ENCODE peak calls at places on chromosomes 13 and 19, in ten cellular contexts. X is thoracic aorta; V is A549; Z is adrenal gland; B is uterus; J is lower lobe of right lung; G is endothelial cell of umbilical vein; S is WERI-Rb-1; R is CD4-positive, alpha-beta T cell; U is breast epithelium. K is an unnamed sample.

GRCh38 chr19:55147408-55148251 is 1.4 kb downstream of the TNNT1 start:
- DNase-seq in G (no peak), V (peak; percentile 53), R (no peak), B (no peak), J (no peak), S (peak; percentile 62), Z (no peak), X (no peak), U (no peak), K (no peak)

GRCh38 chr13:86856996-86857395 is 814.2 kb upstream of the SLITRK5 start:
- DNase-seq in U (no peak), J (no peak), G (no peak), B (no peak), V (no peak), X (no peak), S (no peak), R (no peak), Z (no peak), K (peak; percentile 13)

GRCh38 chr13:21287331-21287907 is 111.0 kb downstream of the MRPL57 start:
- DNase-seq in X (no peak), R (no peak), Z (no peak), G (no peak), V (no peak), B (no peak), J (no peak), S (no peak), U (no peak), K (no peak)

GRCh38 chr19:30742539-30742938 is 370.4 kb downstream of the ZNF536 start:
- DNase-seq in V (no peak), G (no peak), S (no peak), X (no peak), B (no peak), R (no peak), J (no peak), Z (no peak), U (no peak), K (no peak)

GRCh38 chr13:96903085-96903484 is 91.2 kb downstream of the OXGR1 start:
- DNase-seq in G (no peak), B (no peak), J (no peak), R (no peak), V (no peak), S (no peak), X (no peak), U (no peak), Z (no peak), K (no peak)

GRCh38 chr13:35162420-35162819 is 220.3 kb downstream of the NBEA start:
- DNase-seq in Z (no peak), R (no peak), X (no peak), J (no peak), V (no peak), B (no peak), U (no peak), S (no peak), G (no peak), K (no peak)

GRCh38 chr13:22837980-22838615 is 342.7 kb upstream of the SGCG start:
- DNase-seq in V (no peak), U (no peak), J (no peak), B (no peak), R (no peak), G (no peak), X (no peak), Z (no peak), S (no peak), K (no peak)

GRCh38 chr13:108679989-108680388 is 50.6 kb downstream of the MYO16 start:
- DNase-seq in B (no peak), S (no peak), X (no peak), R (no peak), V (no peak), J (no peak), G (no peak), Z (no peak), U (no peak), K (no peak)

GRCh38 chr13:108828053-108828806 is 198.8 kb downstream of the MYO16 start:
- DNase-seq in V (no peak), R (no peak), G (no peak), J (no peak), X (no peak), B (no peak), S (no peak), U (no peak), Z (no peak), K (no peak)

GRCh38 chr13:107031691-107032090 is 463.8 kb upstream of the ARGLU1 start:
- DNase-seq in R (no peak), G (no peak), X (no peak), Z (no peak), U (no peak), B (no peak), S (no peak), V (no peak), J (no peak), K (no peak)

GRCh38 chr19:48619692-48620565 is 623 bp downstream of the SPHK2 start:
- DNase-seq in G (no peak), V (no peak), U (no peak), X (no peak), J (no peak), R (no peak), Z (peak; percentile 47), B (no peak), S (no peak), K (no peak)

DNA sequence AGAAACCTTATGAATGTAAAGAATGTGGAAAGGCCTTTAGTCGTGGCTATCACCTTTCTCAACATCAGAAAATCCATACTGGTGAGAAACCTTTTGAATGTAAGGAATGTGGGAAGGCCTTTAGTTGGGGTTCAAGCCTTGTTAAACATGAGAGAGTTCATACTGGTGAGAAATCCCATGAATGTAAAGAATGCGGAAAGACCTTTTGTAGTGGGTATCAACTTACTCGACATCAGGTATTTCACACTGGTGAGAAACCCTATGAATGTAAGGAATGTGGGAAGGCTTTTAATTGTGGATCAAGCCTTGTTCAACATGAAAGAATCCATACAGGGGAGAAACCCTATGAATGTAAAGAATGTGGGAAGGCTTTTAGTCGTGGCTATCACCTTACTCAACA is 20.8 kb downstream of the ZNF283 start:
- DNase-seq in S (no peak), J (no peak), Z (no peak), G (no peak), X (no peak), B (no peak), R (no peak), U (no peak), V (no peak), K (no peak)
- H3K9me3 ChIP-seq in S (peaks cover 24% of the 10 kb centered on the region), J (peaks cover 99% of the 10 kb centered on the region), Z (peaks cover 46% of the 10 kb centered on the region), G (peaks cover 26% of the 10 kb centered on the region), X (peaks cover 97% of the 10 kb centered on the region), B (peaks cover 92% of the 10 kb centered on the region), R (peaks cover 90% of the 10 kb centered on the region), U (peaks cover 100% of the 10 kb centered on the region), V (peaks cover 96% of the 10 kb centered on the region), K (peaks cover 22% of the 10 kb centered on the region)

GRCh38 chr13:111898956-111899713 is 167.8 kb upstream of the SOX1 start:
- DNase-seq in U (no peak), J (no peak), S (no peak), B (no peak), Z (no peak), X (no peak), R (no peak), V (no peak), G (no peak), K (no peak)

GRCh38 chr13:111902726-111903125 is 164.2 kb upstream of the SOX1 start:
- DNase-seq in Z (no peak), J (no peak), V (no peak), G (no peak), U (no peak), B (no peak), S (peak; percentile 3), R (no peak), X (no peak), K (no peak)

GRCh38 chr13:111899714-111900389 is 167.1 kb upstream of the SOX1 start:
- DNase-seq in G (no peak), R (no peak), Z (no peak), B (no peak), J (no peak), S (no peak), X (no peak), V (no peak), U (no peak), K (no peak)

GRCh38 chr13:111901301-111901905 is 165.5 kb upstream of the SOX1 start:
- DNase-seq in S (no peak), V (no peak), R (no peak), Z (no peak), G (no peak), J (no peak), B (no peak), U (no peak), X (no peak), K (no peak)

DNA sequence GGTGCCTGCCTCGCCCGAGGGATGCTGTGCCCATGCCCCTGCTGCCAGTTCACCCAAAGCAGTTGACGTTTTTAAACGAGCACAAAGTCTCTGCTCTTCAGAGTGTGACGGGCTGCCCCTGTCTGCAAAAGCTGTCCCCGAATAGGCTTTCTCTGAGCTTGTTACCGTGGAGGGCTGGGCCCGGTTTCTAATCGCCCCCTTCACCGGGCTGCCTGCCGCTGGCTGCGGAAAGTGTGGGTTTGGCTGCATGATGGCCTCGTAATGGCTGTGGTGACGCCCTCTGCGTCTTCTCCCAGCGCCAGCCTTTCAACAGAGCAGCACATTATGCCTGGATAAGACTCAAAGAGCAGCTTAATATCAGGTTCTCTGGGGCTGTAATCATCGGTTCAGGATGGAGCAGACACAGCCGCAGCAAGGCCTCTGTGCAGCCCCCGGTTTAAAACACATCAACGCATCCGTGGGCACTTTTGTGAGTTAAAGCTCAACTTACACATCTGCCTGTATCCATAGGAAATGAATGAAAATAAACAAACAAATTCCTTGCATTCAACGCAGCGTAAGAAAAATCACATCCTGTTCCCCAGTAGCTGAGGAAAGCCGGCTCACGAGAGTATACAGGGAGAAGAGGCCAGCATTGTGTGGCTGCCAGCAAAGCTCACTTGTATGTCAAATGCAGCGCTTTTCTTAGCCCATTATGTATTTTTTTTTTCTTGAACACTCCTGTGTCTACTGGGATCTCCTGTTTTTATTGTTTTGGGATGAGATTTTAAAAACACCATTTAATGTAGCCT is 166.4 kb upstream of the SOX1 start:
- DNase-seq in V (no peak), Z (no peak), U (no peak), B (no peak), J (no peak), S (no peak), G (no peak), R (no peak), X (no peak), K (no peak)
- H3K27ac ChIP-seq in V (no peak overlapping the region), Z (no peak overlapping the region), U (no peak overlapping the region), B (no peak overlapping the region), J (no peak overlapping the region), S (no peak overlapping the region), G (no peak overlapping the region), R (no peak overlapping the region), X (no peak overlapping the region), K (no peak overlapping the region)

GRCh38 chr13:51643114-51643881 is 59.0 kb downstream of the WDFY2 start:
- DNase-seq in Z (no peak), X (no peak), B (no peak), V (peak; percentile 66), G (peak; percentile 62), J (no peak), S (no peak), U (no peak), R (no peak), K (peak; percentile 63)
- TF ChIP-seq CTCF in Z (no peak), X (no peak), B (no peak), V (no peak), G (no peak), J (no peak), S (no peak), U (no peak), R (no peak), K (no peak)

DNA sequence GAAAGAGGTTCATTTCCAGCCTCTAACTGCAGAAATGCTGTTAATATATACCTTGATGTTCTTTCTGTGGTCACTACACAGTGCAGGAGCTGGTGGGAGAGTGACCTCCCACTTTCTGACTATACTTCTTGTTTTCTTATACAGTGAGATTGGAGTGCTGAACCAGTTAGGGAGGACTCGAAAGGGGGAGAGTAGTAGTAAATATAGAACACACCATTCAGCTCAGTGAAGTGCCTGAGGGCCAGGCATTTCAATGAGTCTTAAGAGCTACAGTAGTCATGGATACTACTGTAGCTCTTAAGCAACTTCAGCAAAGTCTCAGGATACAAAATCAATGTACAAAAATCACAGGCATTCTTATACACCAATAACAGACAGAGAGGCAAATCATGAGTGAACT is 372.9 kb downstream of the MTUS2 start:
- DNase-seq in B (no peak), U (no peak), J (no peak), R (no peak), X (no peak), V (no peak), S (no peak), G (no peak), Z (no peak), K (no peak)
- H3K9me3 ChIP-seq in B (no peaks in the 10 kb centered on the region), U (peaks cover 9% of the 10 kb centered on the region), J (peaks cover 5% of the 10 kb centered on the region), R (no peaks in the 10 kb centered on the region), X (no peaks in the 10 kb centered on the region), V (no peaks in the 10 kb centered on the region), S (no peaks in the 10 kb centered on the region), G (peaks cover 2% of the 10 kb centered on the region), Z (no peaks in the 10 kb centered on the region), K (peaks cover 25% of the 10 kb centered on the region)

K was measured in AG04450.